ENCODE peak calls at places on chromosome 12, in four cellular contexts. N is H1, R is GM12878, G is HepG2. L is an unnamed sample. For H3K4me1, the result is how much of the 10 kb centered on the place peaks cover.

GRCh38 chr12:41563044-41563443 is 374.9 kb downstream of the PDZRN4 start:
- DNase-seq in N (no peak), R (no peak), G (no peak), L (no peak)

GRCh38 chr12:13049816-13050215 is 5.6 kb downstream of the FAM234B start:
- DNase-seq in N (no peak), R (no peak), G (no peak), L (no peak)

GRCh38 chr12:120892265-120892664 is 11.9 kb downstream of the SPPL3 start:
- DNase-seq in N (no peak), R (no peak), G (no peak), L (no peak)

GRCh38 chr12:93616584-93617101 is 44.2 kb downstream of the SOCS2 start:
- DNase-seq in N (peak), R (no peak), G (no peak), L (peak)

GRCh38 chr12:64521838-64522237 is 69.9 kb downstream of the TBK1 start:
- DNase-seq in N (no peak), R (no peak), G (no peak), L (no peak)

GRCh38 chr12:3040663-3041544 is 36.3 kb upstream of the TSPAN9 start:
- DNase-seq in N (no peak), R (no peak), G (no peak), L (no peak)

GRCh38 chr12:20105938-20106337 is 262.4 kb upstream of the PDE3A start:
- DNase-seq in N (no peak), R (no peak), G (no peak), L (no peak)

GRCh38 chr12:54977155-54977554 is 7.4 kb downstream of the TESPA1 start:
- DNase-seq in N (no peak), R (no peak), G (no peak), L (no peak)

GRCh38 chr12:49909826-49910225 is 6.1 kb upstream of the FAIM2 start:
- DNase-seq in N (peak), R (no peak), G (peak), L (no peak)

GRCh38 chr12:104456950-104457745 is 400 bp downstream of the CHST11 start:
- DNase-seq in N (no peak), R (no peak), G (no peak), L (peak)

GRCh38 chr12:15956413-15957185 is 45.5 kb downstream of the DERA start:
- DNase-seq in N (no peak), R (no peak), G (no peak), L (no peak)

GRCh38 chr12:51160814-51161459 is 12.0 kb downstream of the TFCP2 start:
- DNase-seq in N (no peak), R (no peak), G (peak), L (no peak)

GRCh38 chr12:100267603-100268281 is 765 bp downstream of the SCYL2 start:
- DNase-seq in N (no peak), R (no peak), G (peak), L (no peak)

GRCh38 chr12:120997448-120997847 is 18.8 kb downstream of the C12orf43 start:
- DNase-seq in N (no peak), R (no peak), G (no peak), L (no peak)

GRCh38 chr12:109304485-109304884 is 4.6 kb downstream of the FOXN4 start:
- DNase-seq in N (no peak), R (no peak), G (no peak), L (no peak)

GRCh38 chr12:111166779-111167540 is 201.9 kb downstream of the PHETA1 start:
- DNase-seq in N (no peak), R (no peak), G (no peak), L (no peak)

GRCh38 chr12:50581226-50582184 is 76.7 kb downstream of the DIP2B start:
- DNase-seq in N (no peak), R (no peak), G (no peak), L (no peak)

GRCh38 chr12:27870939-27871338 is 90.9 kb upstream of the MANSC4 start:
- DNase-seq in N (no peak), R (no peak), G (no peak), L (no peak)

GRCh38 chr12:45315462-45315861 is 99.6 kb downstream of the ANO6 start:
- DNase-seq in N (no peak), R (no peak), G (no peak), L (no peak)

GRCh38 chr12:102527256-102527720 is 46.9 kb upstream of the IGF1 start:
- DNase-seq in N (no peak), R (no peak), G (no peak), L (no peak)

GRCh38 chr12:42960087-42960527 is 370.6 kb upstream of the PRICKLE1 start:
- DNase-seq in N (no peak), R (no peak), G (no peak), L (no peak)

DNA sequence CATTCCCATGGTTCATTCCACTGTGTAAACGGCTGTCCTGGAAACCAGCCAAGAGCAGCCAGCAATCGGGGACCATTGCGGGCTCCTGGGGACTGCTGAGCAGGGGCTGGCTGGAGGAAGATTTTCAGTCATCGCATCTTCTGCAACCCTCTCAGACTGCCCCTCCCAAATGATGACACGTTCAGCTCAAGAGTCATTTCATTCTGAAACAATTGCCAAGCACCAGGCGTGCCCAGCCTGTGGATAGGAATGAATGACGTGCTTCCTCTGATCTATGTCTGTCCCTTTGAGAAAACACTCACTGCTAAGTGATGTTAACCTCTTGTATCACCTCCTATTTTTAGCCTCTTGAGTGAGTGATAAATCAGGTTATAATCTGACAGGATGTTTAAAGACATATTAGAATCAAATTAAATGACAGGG is 62.0 kb downstream of the NDUFA12 start:
- DNase-seq in N (no peak), R (no peak), G (no peak), L (no peak)
- TF ChIP-seq SUZ12 in N (no peak), R (no peak), G (no peak), L (no peak)

DNA sequence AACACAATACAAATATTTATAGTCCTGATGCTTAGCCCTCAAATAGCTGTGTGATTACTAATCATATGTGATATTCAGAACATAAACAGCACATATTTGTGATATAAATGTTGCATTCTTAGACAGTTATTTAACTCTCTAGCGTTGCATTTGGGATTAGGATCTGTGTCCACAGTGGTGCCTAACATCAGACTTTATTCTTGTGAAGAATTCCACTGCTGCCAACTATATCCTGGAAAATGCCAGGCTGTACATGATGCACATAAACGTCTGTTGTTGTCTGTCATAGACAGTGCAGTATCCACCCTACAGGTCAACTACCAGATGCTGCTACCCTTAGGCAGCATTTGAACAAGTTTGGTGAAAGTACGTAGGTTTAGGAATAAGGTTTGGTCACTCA is 39.0 kb downstream of the SLC38A4 start:
- DNase-seq in N (no peak), R (no peak), G (no peak), L (no peak)
- H3K4me1 ChIP-seq in N (under half), R (under half), G (under half), L (under half)

GRCh38 chr12:68842123-68842522 is 34.1 kb downstream of the MDM2 start:
- DNase-seq in N (no peak), R (no peak), G (no peak), L (no peak)
- H3K9ac ChIP-seq in N (no peak), R (no peak), G (no peak), L (no peak)

DNA sequence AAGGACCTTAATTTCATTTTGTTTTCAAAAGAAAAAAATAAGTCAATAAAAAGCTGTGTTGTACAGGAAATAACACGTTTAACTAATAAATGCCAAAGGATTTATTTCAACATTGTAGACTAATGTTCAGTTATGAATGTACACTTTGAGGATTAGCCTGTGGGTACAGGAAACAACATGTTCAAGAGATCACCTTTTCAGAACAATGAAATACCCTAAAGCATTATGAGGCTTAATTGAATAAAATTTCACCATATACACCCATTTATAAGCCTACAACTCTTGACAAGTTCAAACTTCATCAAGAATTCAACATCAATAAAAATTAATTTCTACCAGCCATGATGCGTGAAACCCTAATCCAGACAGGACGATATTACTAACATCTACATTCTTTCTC is 56.6 kb upstream of the SLC6A15 start:
- DNase-seq in N (no peak), R (no peak), G (no peak), L (no peak)
- TF ChIP-seq SUZ12 in N (no peak), R (no peak), G (no peak), L (no peak)

GRCh38 chr12:65895759-65896656 is 71.7 kb downstream of the HMGA2 start:
- DNase-seq in N (no peak), R (no peak), G (peak), L (peak)
- H3K4me1 ChIP-seq in N (half or more), R (under half), G (half or more), L (under half)

DNA sequence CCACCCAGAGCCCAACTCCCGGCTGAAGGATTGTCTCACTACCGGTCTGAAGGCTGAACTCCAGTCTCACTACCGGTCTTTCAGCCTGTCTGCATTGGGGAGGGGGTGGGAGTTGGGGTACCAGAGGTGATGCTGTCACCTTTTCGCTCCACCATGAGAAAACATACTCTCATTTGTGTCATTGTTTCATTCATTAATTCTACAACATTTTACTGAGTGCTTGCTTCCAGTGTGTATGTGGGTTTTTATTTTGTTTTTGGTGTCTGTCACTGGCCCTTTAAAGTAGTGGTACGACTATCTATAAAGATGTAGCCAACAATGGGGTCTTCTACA is 524 bp upstream of the CDK4 start:
- DNase-seq in N (no peak), R (no peak), G (no peak), L (no peak)
- H3K9ac ChIP-seq in N (no peak), R (no peak), G (peak), L (no peak)

GRCh38 chr12:89451876-89452275 is 72.7 kb downstream of the GALNT4 start:
- DNase-seq in N (peak), R (no peak), G (no peak), L (peak)

GRCh38 chr12:89456565-89456964 is 68.0 kb downstream of the GALNT4 start:
- DNase-seq in N (no peak), R (no peak), G (no peak), L (no peak)

GRCh38 chr12:89453121-89453520 is 71.5 kb downstream of the GALNT4 start:
- DNase-seq in N (no peak), R (no peak), G (no peak), L (no peak)

GRCh38 chr12:89453579-89453978 is 71.0 kb downstream of the GALNT4 start:
- DNase-seq in N (no peak), R (no peak), G (peak), L (no peak)

GRCh38 chr12:89454080-89454848 is 70.3 kb downstream of the GALNT4 start:
- DNase-seq in N (no peak), R (no peak), G (no peak), L (no peak)
- TF ChIP-seq SUZ12 in N (no peak), R (no peak), G (no peak), L (no peak)